ENCODE peak calls at places on chromosomes 16 and 17, in seven cellular contexts. M is fibroblast of lung; B is OCI-LY7; Z is BE2C; J is effector memory CD4-positive, alpha-beta T cell; C is IMR-90; W is lung. Y is an unnamed sample. For H3K4me1, the result is how much of the 10 kb centered on the place peaks cover.

GRCh38 chr16:58658796-58659211 is 25.8 kb downstream of the SLC38A7 start:
- DNase-seq in M (peak), B (no peak), Z (no peak), J (no peak), C (peak), W (no peak), Y (no peak)

GRCh38 chr17:62614142-62614541 is 13.3 kb upstream of the MRC2 start:
- DNase-seq in M (peak), B (no peak), Z (no peak), J (no peak), C (peak), W (no peak), Y (no peak)

GRCh38 chr16:4091638-4092037 is 24.6 kb downstream of the ADCY9 start:
- DNase-seq in M (no peak), B (no peak), Z (no peak), J (no peak), C (no peak), W (peak), Y (no peak)

GRCh38 chr17:61390479-61390791 is 9.2 kb upstream of the TBX2 start:
- DNase-seq in M (no peak), B (no peak), Z (peak), J (no peak), C (no peak), W (no peak), Y (no peak)

GRCh38 chr16:89722392-89723278 is 1.3 kb downstream of the ZNF276 start:
- DNase-seq in M (peak), B (no peak), Z (no peak), J (peak), C (peak), W (peak), Y (peak)

GRCh38 chr17:58504826-58505351 is 9.5 kb downstream of the MTMR4 start:
- DNase-seq in M (no peak), B (peak), Z (no peak), J (no peak), C (no peak), W (no peak), Y (peak)

GRCh38 chr17:11705111-11705510 is 106.8 kb downstream of the DNAH9 start:
- DNase-seq in M (no peak), B (no peak), Z (no peak), J (no peak), C (no peak), W (no peak), Y (no peak)

GRCh38 chr17:58059141-58059540 is 24.1 kb upstream of the DYNLL2 start:
- DNase-seq in M (no peak), B (no peak), Z (no peak), J (no peak), C (no peak), W (no peak), Y (no peak)

GRCh38 chr17:35890774-35891155 is 10.6 kb upstream of the CCL5 start:
- DNase-seq in M (no peak), B (no peak), Z (no peak), J (peak), C (no peak), W (peak), Y (no peak)

GRCh38 chr17:3813171-3813570 is 12.2 kb upstream of the ITGAE start:
- DNase-seq in M (no peak), B (no peak), Z (no peak), J (no peak), C (no peak), W (no peak), Y (no peak)

GRCh38 chr17:59890720-59891119 is 2.0 kb downstream of the TUBD1 start:
- DNase-seq in M (no peak), B (no peak), Z (no peak), J (no peak), C (peak), W (no peak), Y (no peak)

GRCh38 chr16:47887496-47887895 is 268.3 kb downstream of the ABCC12 start:
- DNase-seq in M (no peak), B (no peak), Z (no peak), J (no peak), C (peak), W (no peak), Y (no peak)

GRCh38 chr17:78664476-78665384 is 87.5 kb upstream of the DNAH17 start:
- DNase-seq in M (peak), B (no peak), Z (no peak), J (no peak), C (peak), W (no peak), Y (no peak)

GRCh38 chr17:44198721-44199552 is 747 bp downstream of the ATXN7L3 start:
- DNase-seq in M (peak), B (peak), Z (peak), J (peak), C (peak), W (peak), Y (peak)

GRCh38 chr16:361872-362701 is 8.3 kb downstream of the MRPL28 start:
- DNase-seq in M (peak), B (peak), Z (peak), J (peak), C (peak), W (peak), Y (peak)

GRCh38 chr17:28615260-28615940 is 1.4 kb upstream of the RSKR start:
- DNase-seq in M (no peak), B (peak), Z (no peak), J (no peak), C (no peak), W (no peak), Y (no peak)

GRCh38 chr16:66043326-66043725 is 323.2 kb upstream of the CDH5 start:
- DNase-seq in M (no peak), B (no peak), Z (no peak), J (no peak), C (no peak), W (no peak), Y (no peak)

GRCh38 chr16:53129281-53130192 is 74.7 kb downstream of the CHD9 start:
- DNase-seq in M (peak), B (peak), Z (peak), J (no peak), C (peak), W (no peak), Y (no peak)

GRCh38 chr17:199195-199604 is 17.8 kb upstream of the DOC2B start:
- DNase-seq in M (peak), B (no peak), Z (no peak), J (no peak), C (peak), W (no peak), Y (no peak)

GRCh38 chr17:79087428-79088143 is 13.0 kb downstream of the ENGASE start:
- DNase-seq in M (peak), B (peak), Z (peak), J (peak), C (peak), W (peak), Y (peak)

GRCh38 chr17:63431939-63432804 is 13.9 kb downstream of the CYB561 start:
- DNase-seq in M (peak), B (no peak), Z (peak), J (no peak), C (peak), W (no peak), Y (no peak)

DNA sequence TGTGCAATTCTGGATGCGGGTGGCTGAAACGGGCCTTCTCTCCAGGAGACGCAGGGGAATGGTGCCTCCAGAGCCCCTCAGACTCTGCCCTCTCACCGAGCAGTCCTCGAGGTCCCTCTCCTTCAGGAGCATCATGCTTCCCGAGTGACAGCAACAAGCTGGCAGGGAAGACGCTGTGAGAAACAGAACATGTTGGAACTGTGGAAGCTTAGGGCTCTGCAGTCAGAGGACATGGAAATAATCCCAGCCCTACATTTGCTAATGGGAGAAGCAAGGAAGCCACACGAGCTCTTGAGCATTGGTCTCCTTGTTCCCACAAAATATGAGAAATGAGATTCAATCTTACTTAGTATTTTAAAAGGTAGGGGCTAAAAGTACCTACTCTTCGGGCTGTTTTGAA is 115.0 kb downstream of the DYNLRB2 start:
- DNase-seq in M (no peak), B (no peak), Z (no peak), J (no peak), C (no peak), W (no peak), Y (no peak)
- H3K4me1 ChIP-seq in M (under half), B (under half), Z (under half), J (under half), C (under half), W (under half), Y (under half)

GRCh38 chr17:75032896-75033294 is 13.9 kb downstream of the ATP5PD start:
- DNase-seq in M (peak), B (no peak), Z (peak), J (no peak), C (no peak), W (no peak), Y (no peak)

GRCh38 chr17:75033346-75034235 is 13.2 kb downstream of the ATP5PD start:
- DNase-seq in M (peak), B (peak), Z (peak), J (peak), C (peak), W (peak), Y (peak)

GRCh38 chr17:75031972-75032895 is 14.5 kb downstream of the ATP5PD start:
- DNase-seq in M (peak), B (no peak), Z (peak), J (peak), C (peak), W (peak), Y (no peak)

GRCh38 chr17:75036643-75037268 is 10.0 kb downstream of the ATP5PD start:
- DNase-seq in M (peak), B (no peak), Z (peak), J (peak), C (peak), W (peak), Y (no peak)

DNA sequence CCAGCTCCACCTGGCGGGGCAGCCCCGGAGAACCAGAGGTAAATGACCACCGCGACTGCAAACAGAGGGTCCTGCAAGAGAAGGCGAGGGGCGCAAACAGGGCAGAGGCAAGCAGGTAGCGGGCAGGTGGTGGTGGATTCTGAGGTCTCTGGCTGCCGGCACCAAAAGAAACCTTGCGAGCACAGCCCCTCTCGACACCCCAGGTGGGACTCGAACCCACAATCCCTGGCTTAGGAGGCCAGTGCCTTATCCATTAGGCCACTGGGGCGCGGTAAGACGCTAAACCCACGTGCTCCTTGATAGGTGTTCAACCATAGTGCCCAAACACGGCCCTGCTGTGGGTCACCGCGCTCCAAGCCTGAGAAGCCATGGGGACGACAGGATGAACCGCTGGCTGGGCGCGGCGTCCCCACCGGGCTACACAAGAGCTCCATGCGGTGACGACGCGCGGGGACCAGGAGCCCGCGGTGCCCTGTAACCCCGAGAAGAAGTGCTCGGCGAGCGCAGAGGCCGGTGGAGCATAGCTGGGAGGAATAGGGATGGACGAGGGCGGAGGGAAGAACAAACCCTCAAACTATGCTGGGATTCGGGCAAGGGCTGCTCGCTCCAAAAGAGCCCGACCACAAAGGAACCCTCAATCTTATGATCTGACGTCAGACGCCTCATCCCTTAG is 12.4 kb downstream of the ATP5PD start:
- DNase-seq in M (peak), B (peak), Z (peak), J (peak), C (peak), W (peak), Y (peak)
- H3K4me1 ChIP-seq in M (under half), B (under half), Z (under half), J (under half), C (under half), W (under half), Y (under half)

GRCh38 chr17:72447251-72447640 is 326.4 kb downstream of the SOX9 start:
- DNase-seq in M (no peak), B (no peak), Z (no peak), J (no peak), C (no peak), W (no peak), Y (no peak)

GRCh38 chr17:72446525-72447250 is 325.9 kb downstream of the SOX9 start:
- DNase-seq in M (peak), B (no peak), Z (no peak), J (no peak), C (peak), W (no peak), Y (no peak)

GRCh38 chr17:72445055-72445991 is 324.5 kb downstream of the SOX9 start:
- DNase-seq in M (no peak), B (no peak), Z (no peak), J (no peak), C (no peak), W (no peak), Y (no peak)

GRCh38 chr17:72446118-72446517 is 325.3 kb downstream of the SOX9 start:
- DNase-seq in M (no peak), B (no peak), Z (no peak), J (no peak), C (no peak), W (no peak), Y (no peak)

DNA sequence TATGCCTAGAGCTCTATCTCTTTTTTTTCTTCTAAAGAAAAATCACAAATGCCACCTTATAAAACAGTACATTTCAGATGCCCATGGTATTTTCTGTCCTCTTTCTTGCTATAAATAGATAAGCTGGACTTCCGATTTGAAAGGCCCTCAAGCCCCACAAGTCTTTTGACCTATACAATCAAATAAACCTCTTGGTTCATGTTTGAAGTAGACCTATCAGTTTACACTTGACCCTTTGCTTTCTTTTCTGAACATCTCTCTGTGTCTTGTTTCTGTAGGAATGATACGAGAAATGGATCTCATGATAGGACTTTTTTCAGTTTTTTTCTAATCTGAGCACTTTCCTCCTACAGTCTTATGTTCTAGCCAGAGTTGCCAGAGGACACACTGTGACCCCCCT is 327.2 kb downstream of the SOX9 start:
- DNase-seq in M (no peak), B (no peak), Z (no peak), J (no peak), C (no peak), W (no peak), Y (peak)
- H3K4me1 ChIP-seq in M (under half), B (under half), Z (under half), J (under half), C (under half), W (under half), Y (under half)

DNA sequence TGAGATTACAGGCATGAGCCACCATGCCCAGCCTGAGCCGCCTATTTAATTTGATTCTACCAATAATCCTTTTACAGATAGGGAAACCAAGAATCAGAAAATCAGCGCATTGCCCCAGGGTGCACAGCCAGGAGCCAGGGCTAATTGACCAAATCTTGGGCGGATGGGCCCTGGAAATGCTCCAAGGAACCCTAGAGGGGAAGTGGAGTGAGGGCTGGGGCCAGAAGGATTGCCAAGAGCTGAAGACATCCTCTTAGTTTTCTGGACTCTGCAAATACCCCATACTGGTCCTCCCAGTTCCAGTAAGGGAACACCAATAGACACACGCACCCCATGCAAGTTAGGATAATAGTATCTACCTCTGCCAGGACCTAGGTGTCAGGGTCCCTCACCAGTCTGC is 3.8 kb downstream of the FHOD1 start:
- DNase-seq in M (no peak), B (no peak), Z (peak), J (no peak), C (no peak), W (no peak), Y (no peak)
- H3K4me1 ChIP-seq in M (half or more), B (half or more), Z (under half), J (under half), C (half or more), W (under half), Y (under half)

GRCh38 chr17:82403662-82404660 is 14.2 kb upstream of the HEXD start:
- DNase-seq in M (no peak), B (no peak), Z (no peak), J (no peak), C (no peak), W (no peak), Y (no peak)
- H3K4me1 ChIP-seq in M (under half), B (under half), Z (under half), J (under half), C (under half), W (under half), Y (under half)

DNA sequence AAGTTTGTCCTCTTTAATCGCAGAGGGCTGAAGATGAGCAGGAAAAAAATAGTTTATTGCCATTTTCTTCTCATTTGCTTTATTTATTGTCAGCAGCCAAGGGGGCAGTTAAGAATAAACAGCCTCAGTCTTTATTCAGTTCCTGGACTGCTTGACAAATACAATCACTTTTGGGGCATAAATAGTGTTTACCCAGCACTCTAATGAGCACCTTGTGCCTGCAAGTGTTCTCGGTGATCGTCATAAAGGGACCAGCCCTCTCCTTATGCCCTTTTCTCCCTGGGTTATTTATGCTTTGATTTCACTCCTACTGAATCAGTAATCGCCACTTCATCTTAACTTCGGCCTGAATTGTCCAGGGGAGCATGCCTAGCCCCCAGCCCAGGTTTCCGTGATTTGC is 55.7 kb upstream of the CACNG5 start:
- DNase-seq in M (no peak), B (no peak), Z (no peak), J (no peak), C (no peak), W (no peak), Y (no peak)
- H3K4me1 ChIP-seq in M (under half), B (half or more), Z (under half), J (under half), C (under half), W (under half), Y (under half)

DNA sequence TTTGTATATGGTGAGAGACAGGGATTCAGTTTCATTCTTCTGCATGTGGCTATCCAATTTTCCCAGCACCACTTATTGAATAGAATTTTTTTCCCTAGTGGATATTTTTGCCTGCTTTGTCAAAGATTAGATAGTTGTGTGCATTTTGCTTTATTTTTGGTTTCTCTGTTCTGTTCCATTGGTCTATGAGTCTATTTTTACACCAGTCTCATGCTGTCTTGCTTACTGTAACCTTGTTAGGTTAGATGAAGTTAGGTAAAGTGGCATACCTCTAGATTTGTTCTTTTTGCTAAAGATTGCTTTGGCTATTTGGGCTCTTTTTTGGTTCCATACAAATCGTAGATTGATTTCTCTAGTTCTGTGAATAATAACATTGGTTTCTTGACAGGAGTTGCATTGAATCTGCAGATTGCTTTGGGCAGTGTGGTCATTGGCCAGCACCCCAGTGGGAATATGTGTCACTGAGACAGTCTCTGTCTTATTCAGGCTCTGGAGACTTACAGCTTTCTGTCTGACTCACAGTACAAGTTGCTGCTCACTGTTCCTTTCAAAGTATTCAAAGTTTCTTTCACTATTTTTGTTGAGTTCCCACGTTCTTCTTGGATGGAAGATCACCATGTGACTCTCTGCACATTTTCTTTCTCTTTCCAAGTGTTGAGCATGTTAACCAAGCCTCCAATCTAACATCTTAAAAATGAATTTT is 709.1 kb downstream of the CDH11 start:
- DNase-seq in M (peak), B (no peak), Z (no peak), J (no peak), C (peak), W (no peak), Y (no peak)
- H3K4me1 ChIP-seq in M (under half), B (under half), Z (under half), J (under half), C (under half), W (under half), Y (under half)

Y was measured in MM.1S.